ENCODE peak calls at places on chromosome 1, in four cellular contexts. X is SJCRH30, N is fibroblast of lung, M is pancreas. H is an unnamed sample.

GRCh38 chr1:165793951-165794350 is 25.3 kb upstream of the TMCO1 start:
- DNase-seq in X (no peak), N (no peak), M (no peak), H (no peak)

GRCh38 chr1:92201973-92202372 is 15.7 kb upstream of the C1orf146 start:
- DNase-seq in X (no peak), N (no peak), M (no peak), H (no peak)

GRCh38 chr1:155931332-155932038 is 2.7 kb downstream of the KHDC4 start:
- DNase-seq in X (no peak), N (peak; percentile 55), M (no peak), H (no peak)

GRCh38 chr1:63966016-63966415 is 192.2 kb downstream of the ROR1 start:
- DNase-seq in X (no peak), N (no peak), M (no peak), H (no peak)

GRCh38 chr1:18107671-18108312 is at the start of gene IGSF21:
- DNase-seq in X (no peak), N (no peak), M (no peak), H (no peak)

GRCh38 chr1:25117233-25117823 is 115.0 kb downstream of the SYF2 start:
- DNase-seq in X (peak; percentile 11), N (no peak), M (no peak), H (no peak)

GRCh38 chr1:211327341-211327921 is 798 bp downstream of the TRAF5 start:
- DNase-seq in X (no peak), N (peak; percentile 65), M (peak; percentile 85), H (no peak)

GRCh38 chr1:59638172-59638800 is 176.5 kb upstream of the HOOK1 start:
- DNase-seq in X (peak; percentile 12), N (peak; percentile 79), M (peak; percentile 24), H (peak; percentile 30)

GRCh38 chr1:199243423-199244061 is 604.7 kb downstream of the PTPRC start:
- DNase-seq in X (peak; percentile 38), N (peak; percentile 4), M (no peak), H (peak; percentile 50)

GRCh38 chr1:2358651-2359640 is 32.4 kb downstream of the MORN1 start:
- DNase-seq in X (no peak), N (no peak), M (no peak), H (peak; percentile 7)

GRCh38 chr1:67004176-67004575 is 49.8 kb downstream of the SLC35D1 start:
- DNase-seq in X (peak; percentile 63), N (no peak), M (no peak), H (no peak)

GRCh38 chr1:23629728-23630290 is 61.8 kb upstream of the RPL11 start:
- DNase-seq in X (no peak), N (no peak), M (no peak), H (no peak)

GRCh38 chr1:57794078-57794477 is 370.2 kb upstream of the DAB1 start:
- DNase-seq in X (no peak), N (no peak), M (no peak), H (no peak)

GRCh38 chr1:57796609-57797008 is 372.7 kb upstream of the DAB1 start:
- DNase-seq in X (no peak), N (peak; percentile 42), M (no peak), H (no peak)

GRCh38 chr1:57800341-57800740 is 376.5 kb upstream of the DAB1 start:
- DNase-seq in X (no peak), N (no peak), M (no peak), H (no peak)

GRCh38 chr1:57798499-57798898 is 374.6 kb upstream of the DAB1 start:
- DNase-seq in X (no peak), N (no peak), M (no peak), H (no peak)

GRCh38 chr1:57797084-57797483 is 373.2 kb upstream of the DAB1 start:
- DNase-seq in X (no peak), N (no peak), M (no peak), H (no peak)
- H3K4me3 ChIP-seq in X (no peak overlapping the region), N (no peak overlapping the region), M (no peak overlapping the region), H (no peak overlapping the region)

GRCh38 chr1:47578862-47579419 is 141.1 kb downstream of the FOXD2 start:
- DNase-seq in X (peak; percentile 42), N (no peak), M (no peak), H (no peak)
- H3K27me3 ChIP-seq in X (no peaks in the 10 kb centered on the region), N (no peaks in the 10 kb centered on the region), M (no peaks in the 10 kb centered on the region), H (peaks cover 5% of the 10 kb centered on the region)

GRCh38 chr1:78360584-78360983 is 130.2 kb upstream of the PTGFR start:
- DNase-seq in X (no peak), N (no peak), M (no peak), H (no peak)

GRCh38 chr1:78351551-78352216 is 139.1 kb upstream of the PTGFR start:
- DNase-seq in X (no peak), N (no peak), M (no peak), H (no peak)

GRCh38 chr1:78359666-78360065 is 131.1 kb upstream of the PTGFR start:
- DNase-seq in X (no peak), N (no peak), M (no peak), H (no peak)

GRCh38 chr1:78358145-78358544 is 132.6 kb upstream of the PTGFR start:
- DNase-seq in X (no peak), N (peak; percentile 17), M (no peak), H (no peak)

DNA sequence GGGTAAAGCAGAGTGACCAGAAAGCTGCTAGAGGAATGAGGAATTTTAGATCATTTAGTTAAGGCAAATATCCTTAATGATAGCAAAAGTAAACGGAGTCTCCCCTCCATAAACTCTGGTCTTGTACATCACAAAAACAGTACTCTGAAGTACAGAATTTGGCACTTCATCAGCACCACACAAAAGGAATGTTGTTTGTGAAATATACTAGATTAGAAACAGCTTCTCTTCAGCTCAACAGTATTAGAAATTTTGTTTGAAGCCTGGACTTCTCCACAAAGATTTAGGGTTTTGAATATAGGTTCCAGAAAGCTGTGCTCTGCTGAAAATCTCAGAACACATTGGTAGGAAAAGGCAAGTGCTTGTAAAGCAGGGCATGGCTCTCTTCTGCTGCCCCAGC is 135.1 kb upstream of the PTGFR start:
- DNase-seq in X (no peak), N (peak; percentile 20), M (no peak), H (no peak)
- H3K4me3 ChIP-seq in X (no peak overlapping the region), N (no peak overlapping the region), M (no peak overlapping the region), H (no peak overlapping the region)

DNA sequence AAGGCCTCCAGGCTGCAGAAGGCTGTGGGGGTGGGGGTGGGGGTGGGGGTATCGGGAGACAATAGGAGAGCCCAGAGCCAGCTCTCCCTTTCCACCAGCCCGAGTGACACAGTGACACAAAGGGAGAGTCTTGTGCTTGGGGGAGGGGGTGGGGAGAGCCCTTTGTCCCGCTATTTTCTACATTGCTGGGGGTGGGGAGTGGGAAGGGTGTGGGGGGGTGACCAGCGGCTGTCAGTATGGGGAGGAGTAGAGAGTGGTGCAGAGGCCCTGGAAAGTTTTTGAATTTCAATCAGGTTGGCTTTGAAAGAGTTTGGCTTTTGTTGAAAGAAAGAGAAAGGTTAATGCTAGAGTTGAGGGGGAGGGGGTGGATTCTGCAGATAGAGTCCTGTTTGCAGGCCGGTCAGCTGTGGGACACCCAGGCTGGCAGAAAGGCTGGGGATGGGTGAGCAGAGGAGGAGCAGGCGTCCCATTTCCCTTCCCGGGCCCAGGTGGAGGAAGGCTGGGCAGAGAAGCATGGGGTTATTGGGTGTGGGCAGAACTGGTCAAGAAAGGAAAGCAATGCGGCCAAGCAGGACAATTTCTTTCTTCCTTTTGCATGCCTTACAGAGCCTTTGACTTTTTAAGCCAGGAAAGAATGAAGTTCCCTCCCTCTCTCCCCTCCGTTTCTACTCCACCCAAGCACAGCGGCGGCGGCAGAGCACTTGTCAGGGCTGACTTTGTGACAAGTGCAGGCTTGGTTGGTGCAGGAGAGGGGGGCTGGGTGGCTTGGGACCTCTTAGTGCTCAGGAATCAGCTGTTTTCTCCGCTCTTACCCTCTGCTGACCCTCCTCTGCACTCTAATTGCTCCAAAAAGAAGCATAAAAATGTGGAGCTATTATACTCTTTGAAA is 96.2 kb downstream of the RNF220 start:
- DNase-seq in X (no peak), N (no peak), M (no peak), H (peak; percentile 11)
- H3K27me3 ChIP-seq in X (peaks cover 19% of the 10 kb centered on the region), N (peaks cover 42% of the 10 kb centered on the region), M (no peaks in the 10 kb centered on the region), H (no peaks in the 10 kb centered on the region)

GRCh38 chr1:220894025-220894923 is 15.0 kb downstream of the HLX start:
- DNase-seq in X (no peak), N (no peak), M (no peak), H (no peak)

GRCh38 chr1:220893701-220894024 is 14.4 kb downstream of the HLX start:
- DNase-seq in X (no peak), N (no peak), M (no peak), H (no peak)

GRCh38 chr1:220892086-220892376 is 12.8 kb downstream of the HLX start:
- DNase-seq in X (no peak), N (no peak), M (no peak), H (no peak)

GRCh38 chr1:220891221-220892085 is 12.2 kb downstream of the HLX start:
- DNase-seq in X (no peak), N (no peak), M (no peak), H (no peak)

GRCh38 chr1:220892997-220893700 is 13.9 kb downstream of the HLX start:
- DNase-seq in X (no peak), N (no peak), M (no peak), H (no peak)
- H3K4me3 ChIP-seq in X (no peak overlapping the region), N (no peak overlapping the region), M (no peak overlapping the region), H (no peak overlapping the region)

DNA sequence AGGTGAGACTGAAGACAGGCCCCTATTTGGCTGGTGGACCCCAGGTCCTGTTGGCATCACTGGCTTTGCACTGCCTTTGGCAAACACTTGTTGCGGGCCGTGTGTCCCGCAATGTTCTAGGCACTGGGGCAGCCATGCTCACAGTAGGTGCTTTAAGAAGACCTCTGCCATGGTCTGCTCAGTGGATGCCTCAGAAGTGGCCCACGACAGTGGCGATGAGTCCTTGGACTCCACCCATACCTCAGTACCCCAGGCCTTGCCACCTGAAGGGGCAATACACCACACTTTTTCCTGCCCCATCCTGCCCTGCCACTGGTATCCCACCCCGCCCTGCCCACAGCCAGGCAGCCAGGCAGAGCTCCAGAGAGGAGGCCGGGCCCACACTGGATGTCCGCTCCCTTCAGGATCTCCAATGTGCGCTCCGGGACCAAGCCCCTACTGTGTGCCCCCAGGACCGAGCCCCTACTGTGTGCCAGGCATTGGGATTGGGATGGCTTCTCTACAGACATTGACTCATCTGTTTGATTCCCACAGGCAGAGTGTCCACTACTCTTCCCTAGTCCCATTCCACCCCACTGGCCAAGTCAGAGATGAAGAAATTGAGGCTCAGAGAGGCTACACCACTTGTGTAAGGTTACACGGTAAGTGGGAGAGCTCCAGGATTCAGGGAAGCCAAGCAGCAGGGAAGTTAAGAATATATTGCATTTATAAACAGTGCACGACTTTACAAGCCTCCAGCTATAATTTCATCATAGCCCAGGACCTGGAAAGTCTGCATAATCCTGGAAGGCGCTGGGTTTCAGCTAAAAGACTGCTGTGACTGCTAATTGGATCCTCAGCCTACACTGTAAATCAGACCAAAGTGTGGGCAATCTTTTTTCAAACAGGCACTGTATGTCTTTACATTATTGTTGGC is 101.6 kb downstream of the DMRTB1 start:
- DNase-seq in X (no peak), N (no peak), M (no peak), H (no peak)
- H3K27me3 ChIP-seq in X (peaks cover 4% of the 10 kb centered on the region), N (peaks cover 15% of the 10 kb centered on the region), M (no peaks in the 10 kb centered on the region), H (peaks cover 15% of the 10 kb centered on the region)

GRCh38 chr1:3501437-3501836 is 47.0 kb downstream of the ARHGEF16 start:
- DNase-seq in X (no peak), N (no peak), M (no peak), H (no peak)

GRCh38 chr1:3502834-3503524 is 48.5 kb downstream of the ARHGEF16 start:
- DNase-seq in X (no peak), N (no peak), M (no peak), H (no peak)

GRCh38 chr1:3503525-3503886 is 49.0 kb downstream of the ARHGEF16 start:
- DNase-seq in X (no peak), N (no peak), M (no peak), H (no peak)

GRCh38 chr1:3500265-3500835 is 45.9 kb downstream of the ARHGEF16 start:
- DNase-seq in X (no peak), N (no peak), M (no peak), H (no peak)

GRCh38 chr1:3501856-3502665 is 47.6 kb downstream of the ARHGEF16 start:
- DNase-seq in X (peak; percentile 71), N (peak; percentile 42), M (peak; percentile 81), H (peak; percentile 71)
- H3K4me3 ChIP-seq in X (no peak overlapping the region), N (no peak overlapping the region), M (no peak overlapping the region), H (no peak overlapping the region)

H was measured in heart right ventricle.